ENCODE peak calls at places on chromosomes 16 and 17, in eight cellular contexts. J, V, L, N, R, O, C and E are unnamed samples. For H3K27me3, the result is how much of the 10 kb centered on the place peaks cover.

GRCh38 chr17:32481193-32481592 is 5.6 kb upstream of the CDK5R1 start:
- DNase-seq in N (no peak), O (no peak), V (no peak), C (no peak), R (no peak), L (no peak), J (no peak), E (no peak)

GRCh38 chr17:17119106-17119505 is 76.8 kb downstream of the MPRIP start:
- DNase-seq in L (no peak), V (no peak), R (no peak), C (no peak), O (peak), J (no peak), N (no peak), E (no peak)

GRCh38 chr16:81480856-81481821 is 36.5 kb downstream of the CMIP start:
- DNase-seq in J (peak), N (peak), O (peak), R (peak), L (peak), C (no peak), V (no peak), E (no peak)

GRCh38 chr17:30332057-30332542 is 1.8 kb downstream of the TMIGD1 start:
- DNase-seq in J (peak), O (no peak), R (no peak), N (no peak), L (no peak), V (no peak), C (no peak), E (no peak)

GRCh38 chr16:1790261-1790610 is 3.3 kb downstream of the IGFALS start:
- DNase-seq in C (no peak), V (no peak), N (no peak), R (no peak), L (no peak), J (no peak), O (no peak), E (no peak)

GRCh38 chr16:69921125-69921524 is 30.0 kb upstream of the CLEC18A start:
- DNase-seq in N (no peak), O (no peak), L (no peak), V (no peak), C (no peak), J (peak), R (no peak), E (no peak)

GRCh38 chr16:56583351-56583910 is 5.9 kb upstream of the MT3 start:
- DNase-seq in C (no peak), V (no peak), L (no peak), R (no peak), J (no peak), N (no peak), O (no peak), E (no peak)

GRCh38 chr17:4480929-4481898 is 17.5 kb upstream of the SPNS2 start:
- DNase-seq in J (no peak), L (no peak), V (no peak), R (peak), C (no peak), O (peak), N (no peak), E (no peak)

GRCh38 chr17:63665527-63666214 is 34.3 kb downstream of the LIMD2 start:
- DNase-seq in O (no peak), N (no peak), V (no peak), J (no peak), L (no peak), R (peak), C (no peak), E (no peak)

GRCh38 chr16:11742041-11742535 is 569 bp downstream of the TXNDC11 start:
- DNase-seq in R (peak), N (peak), L (peak), J (no peak), V (no peak), C (no peak), O (peak), E (no peak)

GRCh38 chr17:8794636-8795035 is 4.5 kb downstream of the MFSD6L start:
- DNase-seq in V (peak), N (no peak), R (no peak), C (no peak), L (no peak), J (no peak), O (no peak), E (no peak)

GRCh38 chr17:1727876-1728630 is 3.5 kb downstream of the WDR81 start:
- DNase-seq in O (no peak), L (no peak), C (no peak), N (no peak), R (no peak), J (no peak), V (no peak), E (no peak)

GRCh38 chr17:16419929-16420271 is 4.5 kb downstream of the TRPV2 start:
- DNase-seq in V (no peak), O (no peak), C (no peak), N (no peak), J (peak), L (no peak), R (no peak), E (no peak)

GRCh38 chr16:5838725-5839124 is 741.1 kb upstream of the EEF2KMT start:
- DNase-seq in C (no peak), N (no peak), V (no peak), R (no peak), L (no peak), O (no peak), J (no peak), E (no peak)

GRCh38 chr17:3012926-3013581 is 50.4 kb downstream of the OR1D5 start:
- DNase-seq in N (peak), C (peak), L (peak), O (peak), V (no peak), R (peak), J (peak), E (peak)

GRCh38 chr16:53511403-53512280 is 8.6 kb upstream of the AKTIP start:
- DNase-seq in L (no peak), R (no peak), V (no peak), N (no peak), J (no peak), O (no peak), C (no peak), E (no peak)

GRCh38 chr17:45228121-45228941 is 6.6 kb downstream of the FMNL1 start:
- DNase-seq in L (no peak), R (no peak), N (no peak), J (no peak), C (no peak), V (no peak), O (no peak), E (no peak)

GRCh38 chr17:58991718-58992331 is 114.9 kb downstream of the TRIM37 start:
- DNase-seq in N (no peak), O (peak), L (no peak), R (no peak), J (peak), V (no peak), C (no peak), E (no peak)

GRCh38 chr17:53106886-53107285 is 715.8 kb upstream of the KIF2B start:
- DNase-seq in J (no peak), R (no peak), C (no peak), N (no peak), V (no peak), L (no peak), O (no peak), E (no peak)

GRCh38 chr17:43615330-43615729 is 46.4 kb downstream of the MEOX1 start:
- DNase-seq in O (no peak), C (no peak), V (no peak), L (peak), J (peak), R (no peak), N (peak), E (no peak)

GRCh38 chr17:10205549-10206185 is 7.3 kb upstream of the GAS7 start:
- DNase-seq in L (no peak), C (peak), V (no peak), J (no peak), R (no peak), O (no peak), N (no peak), E (no peak)

GRCh38 chr17:38701504-38702165 is 3.4 kb upstream of the MLLT6 start:
- DNase-seq in L (no peak), C (peak), R (peak), O (no peak), N (no peak), J (peak), V (no peak), E (no peak)

GRCh38 chr17:31388770-31389672 is 2.5 kb upstream of the RAB11FIP4 start:
- DNase-seq in J (no peak), N (no peak), L (no peak), O (peak), R (peak), V (no peak), C (peak), E (no peak)

GRCh38 chr16:73206306-73206705 is 158.4 kb upstream of the ZFHX3 start:
- DNase-seq in R (no peak), J (peak), L (no peak), O (no peak), C (no peak), N (no peak), V (no peak), E (no peak)

GRCh38 chr17:37386462-37386861 is 10.7 kb downstream of the C17orf78 start:
- DNase-seq in L (no peak), J (no peak), C (peak), V (no peak), O (no peak), R (no peak), N (no peak), E (no peak)

GRCh38 chr17:61477204-61477834 is 25.1 kb downstream of the TBX4 start:
- DNase-seq in N (no peak), J (no peak), R (no peak), V (no peak), L (no peak), O (no peak), C (peak), E (no peak)

GRCh38 chr17:7323731-7324437 is 5.3 kb downstream of the NEURL4 start:
- DNase-seq in O (peak), J (peak), V (no peak), C (peak), L (peak), R (peak), N (peak), E (no peak)

GRCh38 chr17:35879748-35880654 is at the start of gene CCL5:
- DNase-seq in R (peak), C (no peak), N (no peak), O (no peak), L (no peak), J (peak), V (no peak), E (no peak)
- H3K4me3 ChIP-seq in R (peak), C (no peak), N (no peak), O (peak), L (no peak), J (no peak), V (no peak), E (no peak)

DNA sequence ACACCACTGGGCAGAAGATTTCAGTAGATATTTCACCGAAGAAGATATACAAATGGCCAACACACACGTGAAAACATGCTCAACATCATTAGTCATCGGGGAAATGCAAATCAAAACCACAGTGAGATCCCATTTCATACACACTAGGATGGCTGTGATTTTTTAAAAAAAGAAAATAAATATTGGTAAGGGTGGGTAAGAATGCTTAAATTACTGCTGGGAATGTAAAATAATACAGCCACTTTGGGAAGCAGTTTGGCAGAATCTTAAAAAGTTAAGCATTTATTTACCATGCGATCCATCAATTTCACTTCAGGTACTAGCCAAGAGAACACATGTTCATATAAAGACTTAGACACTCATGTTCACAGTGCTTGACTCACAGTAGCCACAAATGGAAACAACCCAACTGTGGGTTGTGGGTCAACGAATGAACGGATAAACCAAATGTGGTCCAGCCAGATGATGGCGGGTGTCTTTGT is 6.5 kb upstream of the C16orf74 start:
- DNase-seq in R (peak), V (no peak), O (no peak), C (no peak), J (peak), N (no peak), L (no peak), E (no peak)
- H3K27me3 ChIP-seq in R (under half), V (under half), O (under half), C (under half), J (under half), N (under half), L (under half), E (under half)

DNA sequence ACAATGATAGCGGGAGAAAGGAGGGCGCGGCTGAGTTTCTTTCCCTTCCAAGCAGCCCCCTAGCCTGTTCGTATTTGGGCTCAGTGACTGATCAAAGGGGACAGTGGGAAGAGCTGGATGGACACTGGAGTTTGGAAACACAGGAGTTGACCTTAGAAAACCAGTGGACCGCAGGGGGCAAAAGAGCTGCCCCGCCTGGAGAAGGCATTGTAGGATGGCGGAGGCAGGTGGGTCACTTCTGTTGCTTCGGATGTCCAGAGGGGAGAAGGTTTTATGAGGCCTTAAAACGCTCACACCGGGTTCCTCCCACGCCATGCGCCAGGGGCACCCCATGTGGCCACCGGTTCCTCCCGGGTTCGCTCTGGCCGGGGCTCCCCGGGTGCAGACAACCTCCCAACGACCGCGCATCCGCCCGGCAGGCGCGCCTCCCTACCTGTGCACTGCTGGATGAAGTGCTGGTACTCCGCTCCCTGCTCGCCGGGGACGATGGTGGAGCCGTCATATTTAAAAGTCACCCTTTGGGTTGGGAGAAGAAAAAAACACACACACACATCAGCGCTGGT is 729 bp downstream of the COTL1 start:
- DNase-seq in L (peak), N (no peak), V (no peak), J (no peak), O (peak), C (no peak), R (peak), E (no peak)
- H3K4me3 ChIP-seq in L (peak), N (peak), V (peak), J (peak), O (peak), C (peak), R (peak), E (peak)

DNA sequence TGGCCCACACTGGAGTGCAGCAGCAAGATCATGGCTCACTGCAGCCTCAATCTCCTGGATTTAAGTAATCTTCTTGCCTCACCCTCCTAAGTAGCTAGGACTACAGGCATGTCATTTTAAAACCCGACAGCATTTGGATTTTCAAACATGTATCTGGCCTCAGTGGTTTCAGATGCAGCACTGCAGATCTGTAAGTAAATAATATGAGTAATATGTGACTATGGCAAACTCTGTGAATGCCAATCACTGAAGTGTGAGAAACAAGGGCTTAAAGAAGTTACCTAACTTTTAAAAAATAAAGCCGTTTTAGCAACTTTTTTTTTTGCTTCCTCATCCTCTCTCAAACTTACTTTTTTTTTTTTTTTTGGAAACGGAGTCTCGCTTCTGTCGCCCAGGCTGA is 11.9 kb downstream of the CEP20 start:
- DNase-seq in R (no peak), O (no peak), J (no peak), L (no peak), V (no peak), C (no peak), N (no peak), E (no peak)
- H3K27me3 ChIP-seq in R (under half), O (under half), J (under half), L (under half), V (under half), C (under half), N (under half), E (under half)

DNA sequence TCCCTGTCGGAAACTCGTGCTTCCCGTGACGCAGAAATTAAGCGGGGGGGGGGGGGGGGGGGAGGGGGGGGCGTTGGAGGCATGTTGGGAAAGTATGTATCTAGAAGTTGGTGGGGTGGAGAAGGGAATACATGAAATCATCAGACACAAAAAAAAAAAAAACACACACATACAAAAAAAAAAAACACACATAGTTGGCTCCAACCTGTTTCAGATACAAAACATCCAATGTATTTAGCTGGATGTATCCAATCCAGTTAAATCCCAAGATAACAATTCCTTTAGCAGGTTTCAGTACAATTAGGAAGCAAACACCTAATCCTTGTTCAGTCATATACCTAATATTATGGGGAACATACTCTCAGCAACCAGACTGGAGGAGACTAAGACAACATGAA is 29.6 kb downstream of the FAM222B start:
- DNase-seq in C (no peak), J (peak), L (no peak), O (no peak), V (no peak), N (no peak), R (no peak), E (no peak)
- H3K4me3 ChIP-seq in C (peak), J (peak), L (peak), O (peak), V (peak), N (peak), R (peak), E (peak)

GRCh38 chr17:28968269-28968913 is 17.1 kb upstream of the PHF12 start:
- DNase-seq in J (no peak), N (no peak), C (peak), R (no peak), L (no peak), O (no peak), V (no peak), E (no peak)
- H3K27me3 ChIP-seq in J (under half), N (under half), C (under half), R (under half), L (under half), O (under half), V (under half), E (under half)

GRCh38 chr17:40485851-40486512 is 15.4 kb downstream of the TNS4 start:
- DNase-seq in L (peak), V (no peak), J (peak), R (no peak), O (no peak), N (peak), C (no peak), E (no peak)
- H3K4me3 ChIP-seq in L (no peak), V (no peak), J (no peak), R (no peak), O (no peak), N (no peak), C (no peak), E (no peak)

DNA sequence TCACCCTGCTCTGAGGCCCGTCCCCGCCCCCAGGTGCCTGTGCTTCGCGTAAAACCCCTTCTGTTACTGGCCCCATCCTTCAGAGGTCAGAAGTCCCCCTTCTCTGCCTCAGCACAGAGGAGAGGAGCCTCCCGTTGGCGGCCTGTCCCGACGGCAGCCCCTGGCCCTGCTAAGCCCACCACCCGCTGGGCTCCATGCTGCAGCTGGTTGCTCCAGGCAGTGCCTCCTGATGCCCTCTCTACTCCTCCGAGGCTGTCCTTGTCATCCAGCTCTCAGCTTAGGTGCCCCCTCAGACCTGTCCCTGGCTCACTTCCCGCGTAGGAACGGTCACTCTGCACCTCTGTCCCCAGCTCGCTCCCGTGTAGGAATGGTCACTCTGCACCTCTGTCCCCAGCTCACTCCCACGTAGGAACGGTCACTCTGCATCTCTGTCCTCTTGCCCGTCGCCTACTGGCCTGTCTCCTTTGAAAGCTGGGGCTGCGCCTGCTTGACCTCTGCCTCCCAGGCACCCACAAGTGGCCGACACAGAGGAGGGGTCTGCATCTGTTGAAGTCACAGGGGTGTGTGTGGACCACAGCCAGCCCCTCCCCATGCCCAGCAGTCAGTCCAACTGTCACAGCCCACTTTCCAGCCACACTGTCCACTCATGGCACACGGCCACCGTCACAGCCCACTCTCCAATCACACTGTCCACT is 31.7 kb upstream of the ZC3H18 start:
- DNase-seq in J (no peak), V (no peak), O (no peak), R (no peak), C (no peak), N (no peak), L (no peak), E (no peak)
- H3K27me3 ChIP-seq in J (under half), V (half or more), O (under half), R (under half), C (under half), N (under half), L (under half), E (under half)

GRCh38 chr16:89949756-89950155 is 1.2 kb downstream of the DEF8 start:
- DNase-seq in R (no peak), V (no peak), O (no peak), L (no peak), N (no peak), J (no peak), C (no peak), E (no peak)
- H3K4me3 ChIP-seq in R (peak), V (peak), O (peak), L (no peak), N (peak), J (peak), C (peak), E (peak)

DNA sequence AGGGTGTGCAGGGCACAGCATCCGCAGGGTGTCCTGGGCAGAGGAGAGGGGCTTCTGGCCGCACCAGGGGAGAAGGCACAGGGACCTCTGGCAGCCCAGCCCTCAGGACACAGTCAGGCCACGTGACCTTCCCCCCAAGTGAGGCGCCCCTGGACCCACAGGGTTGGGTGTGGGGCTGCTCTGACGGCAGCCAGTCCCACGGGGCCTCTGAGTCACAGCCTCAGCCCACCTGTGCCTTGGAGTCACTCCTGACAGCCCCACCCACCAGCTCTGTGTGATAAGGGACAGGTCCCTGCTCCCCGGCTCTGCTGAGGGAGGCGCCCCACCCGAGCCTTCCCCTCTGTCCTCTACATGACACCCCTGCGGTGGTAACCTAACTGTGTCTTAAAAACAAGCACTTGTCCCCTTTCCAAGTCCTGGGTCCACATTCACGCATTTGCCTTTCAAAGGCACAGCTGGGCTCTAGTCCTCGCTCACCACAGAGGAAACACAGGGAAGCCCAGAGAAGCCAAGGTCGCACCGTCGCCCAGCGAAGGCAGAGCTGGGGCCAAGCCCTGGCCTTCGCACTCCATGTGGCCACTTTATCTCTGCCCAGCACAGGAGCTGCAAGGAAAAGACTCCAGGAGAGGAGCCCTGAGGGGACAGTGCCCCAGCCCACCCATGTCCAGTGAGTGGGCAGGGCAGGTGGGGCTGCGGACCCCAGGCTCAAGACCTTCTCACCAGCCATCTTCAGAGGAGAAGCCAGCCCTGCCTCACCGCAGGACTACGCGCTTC is 5.1 kb upstream of the NPTX1 start:
- DNase-seq in O (peak), J (no peak), C (no peak), N (no peak), R (no peak), V (no peak), L (no peak), E (no peak)
- H3K27me3 ChIP-seq in O (under half), J (half or more), C (half or more), N (under half), R (under half), V (half or more), L (half or more), E (half or more)